ENCODE peak calls at places on chromosomes 13 and 19, in four cellular contexts. A is GM23248, C is dorsolateral prefrontal cortex, Q is left ventricle myocardium inferior. U is an unnamed sample.

GRCh38 chr19:6076291-6076665 is 34.0 kb downstream of the RFX2 start:
- DNase-seq in C (no peak), Q (no peak), A (no peak), U (no peak)

GRCh38 chr19:38021356-38021755 is 114.3 kb downstream of the SIPA1L3 start:
- DNase-seq in C (peak), A (peak), Q (no peak), U (no peak)

GRCh38 chr13:112994084-112994780 is 25.2 kb downstream of the MCF2L start:
- DNase-seq in Q (no peak), A (no peak), C (no peak), U (no peak)

GRCh38 chr19:45130888-45131615 is 29.7 kb downstream of the NKPD1 start:
- DNase-seq in C (peak), A (peak), Q (no peak), U (no peak)

GRCh38 chr19:35928507-35928906 is 7.7 kb upstream of the LRFN3 start:
- DNase-seq in C (no peak), Q (no peak), A (no peak), U (no peak)

GRCh38 chr13:105139380-105140285 is 1395.8 kb downstream of the EFNB2 start:
- DNase-seq in C (peak), Q (peak), A (no peak), U (peak)

GRCh38 chr19:29587518-29587986 is 18.5 kb upstream of the POP4 start:
- DNase-seq in Q (no peak), C (no peak), A (peak), U (no peak)

GRCh38 chr19:30692517-30692870 is 320.3 kb downstream of the ZNF536 start:
- DNase-seq in A (peak), Q (no peak), C (peak), U (no peak)

GRCh38 chr13:112346899-112347229 is 29.3 kb upstream of the SPACA7 start:
- DNase-seq in C (no peak), Q (no peak), A (no peak), U (no peak)

GRCh38 chr19:14072535-14073231 is at the start of gene MISP3:
- DNase-seq in A (peak), C (no peak), Q (peak), U (no peak)

GRCh38 chr19:47339196-47339880 is 7.4 kb downstream of the C5AR2 start:
- DNase-seq in Q (no peak), A (no peak), C (no peak), U (no peak)
- H3K4me3 ChIP-seq in Q (no peak), A (no peak), C (no peak), U (no peak)

DNA sequence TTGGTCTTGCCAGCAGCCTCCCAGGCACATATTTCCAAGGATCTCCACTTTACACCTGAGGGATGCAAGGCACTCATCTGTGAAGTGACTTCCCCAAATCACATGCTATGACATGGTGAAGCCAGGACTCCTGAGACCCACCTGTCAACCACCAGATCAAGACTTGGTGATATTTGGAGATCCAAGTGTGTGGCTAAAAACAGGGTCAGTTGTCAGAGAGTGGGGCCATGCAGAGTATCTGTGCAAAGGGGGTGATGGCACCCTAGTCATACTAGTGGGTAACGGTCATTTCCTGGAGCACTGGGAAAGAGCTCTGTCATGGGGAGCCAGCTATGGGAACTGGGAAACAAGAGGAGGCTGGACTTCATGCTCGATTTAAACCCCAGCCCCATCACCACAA is 218.4 kb upstream of the IRS2 start:
- DNase-seq in Q (no peak), C (no peak), A (no peak), U (no peak)
- H3K27ac ChIP-seq in Q (no peak), C (no peak), A (no peak), U (no peak)

GRCh38 chr13:26557393-26558073 is at the start of gene WASF3:
- DNase-seq in C (peak), Q (peak), A (peak), U (peak)

GRCh38 chr13:26557051-26557392 is 461 bp upstream of the WASF3 start:
- DNase-seq in Q (no peak), A (no peak), C (no peak), U (no peak)

GRCh38 chr13:26558074-26558805 is 757 bp downstream of the WASF3 start:
- DNase-seq in C (peak), A (peak), Q (peak), U (peak)

GRCh38 chr13:26560456-26560855 is 3.0 kb downstream of the WASF3 start:
- DNase-seq in C (no peak), A (no peak), Q (no peak), U (no peak)

GRCh38 chr13:26558912-26559485 is 1.5 kb downstream of the WASF3 start:
- DNase-seq in Q (no peak), A (peak), C (no peak), U (no peak)
- H3K4me3 ChIP-seq in Q (peak), A (peak), C (peak), U (no peak)

GRCh38 chr19:8460516-8461298 is 15.9 kb downstream of the HNRNPM start:
- DNase-seq in Q (no peak), A (peak), C (no peak), U (no peak)

GRCh38 chr19:8461376-8461775 is 16.6 kb downstream of the HNRNPM start:
- DNase-seq in C (no peak), Q (no peak), A (no peak), U (no peak)

GRCh38 chr19:8462601-8463000 is 17.8 kb downstream of the HNRNPM start:
- DNase-seq in A (no peak), Q (no peak), C (no peak), U (no peak)

GRCh38 chr19:8463343-8463742 is 18.6 kb downstream of the HNRNPM start:
- DNase-seq in A (no peak), C (no peak), Q (no peak), U (no peak)

GRCh38 chr19:8461891-8462290 is 17.1 kb downstream of the HNRNPM start:
- DNase-seq in A (no peak), C (no peak), Q (no peak), U (no peak)
- H3K27ac ChIP-seq in A (no peak), C (peak), Q (peak), U (no peak)

DNA sequence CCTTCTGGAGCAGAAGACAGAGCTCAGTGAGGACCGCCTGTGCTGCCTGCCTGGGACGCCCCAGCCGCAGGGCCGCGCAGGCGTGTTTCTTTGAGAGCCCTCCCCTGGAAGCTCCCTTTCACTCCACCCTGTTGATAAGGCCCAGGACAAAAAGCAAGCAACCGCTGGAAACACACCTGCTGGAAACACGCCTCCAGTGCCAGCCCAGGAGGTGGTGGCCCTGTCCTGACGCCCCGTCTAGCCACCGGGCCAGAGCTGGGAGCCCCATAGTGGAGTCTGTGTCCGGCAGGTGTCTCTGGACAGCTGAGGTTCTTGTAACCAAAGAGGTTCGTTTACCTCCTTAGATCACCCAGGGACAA is 173.8 kb downstream of the KATNAL1 start:
- DNase-seq in A (no peak), Q (no peak), C (no peak), U (no peak)
- H3K4me3 ChIP-seq in A (no peak), Q (no peak), C (no peak), U (no peak)

DNA sequence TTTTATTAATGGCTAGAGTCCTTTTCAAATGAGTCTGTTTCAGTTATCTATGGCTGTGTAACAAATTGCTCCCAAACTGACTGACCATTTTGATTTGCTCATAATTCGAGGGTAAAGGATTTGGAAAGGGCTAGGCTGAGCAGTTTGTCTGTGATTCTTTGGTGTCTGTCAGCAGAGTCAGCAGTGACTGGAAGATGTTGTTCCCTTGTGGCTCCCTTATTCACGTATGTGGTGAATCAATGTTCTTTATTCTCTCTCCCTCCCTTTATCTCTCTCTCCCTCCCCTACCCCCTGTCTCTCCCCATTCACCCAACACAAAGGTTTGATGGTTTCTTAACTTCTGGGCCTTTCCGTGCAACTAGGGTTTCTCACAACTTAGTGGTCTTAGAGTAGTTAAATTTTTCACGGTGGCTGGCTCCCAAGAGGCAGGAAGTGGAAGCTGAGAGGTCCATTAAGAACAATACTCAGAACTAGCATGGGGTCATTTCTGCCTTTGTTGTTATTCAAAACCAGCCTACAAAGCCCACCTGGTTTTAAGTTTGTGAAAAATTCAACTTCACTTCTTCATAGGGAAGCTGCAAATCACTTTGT is 772.5 kb upstream of the SLITRK1 start:
- DNase-seq in A (no peak), C (no peak), Q (no peak), U (no peak)
- H3K27ac ChIP-seq in A (no peak), C (no peak), Q (peak), U (no peak)

DNA sequence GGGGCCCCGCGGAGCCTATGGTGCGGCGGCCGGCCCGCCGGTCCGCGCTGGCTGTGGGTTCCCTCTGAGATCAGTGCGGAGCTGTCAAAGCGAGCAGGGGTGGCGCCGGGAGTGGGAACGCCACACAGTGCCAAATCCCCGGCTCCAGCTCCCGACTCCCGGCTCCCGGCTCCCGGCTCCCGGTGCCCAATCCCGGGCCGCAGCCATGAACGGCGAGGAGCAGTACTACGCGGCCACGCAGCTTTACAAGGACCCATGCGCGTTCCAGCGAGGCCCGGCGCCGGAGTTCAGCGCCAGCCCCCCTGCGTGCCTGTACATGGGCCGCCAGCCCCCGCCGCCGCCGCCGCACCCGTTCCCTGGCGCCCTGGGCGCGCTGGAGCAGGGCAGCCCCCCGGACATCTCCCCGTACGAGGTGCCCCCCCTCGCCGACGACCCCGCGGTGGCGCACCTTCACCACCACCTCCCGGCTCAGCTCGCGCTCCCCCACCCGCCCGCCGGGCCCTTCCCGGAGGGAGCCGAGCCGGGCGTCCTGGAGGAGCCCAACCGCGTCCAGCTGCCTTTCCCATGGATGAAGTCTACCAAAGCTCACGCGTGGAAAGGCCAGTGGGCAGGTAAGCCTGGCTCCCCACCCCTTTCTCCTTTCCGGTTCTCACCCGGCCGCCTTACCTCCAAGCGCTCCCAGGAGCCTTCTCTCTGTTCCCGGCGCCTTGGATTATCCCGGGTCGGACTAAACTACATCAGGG is at the start of gene PDX1:
- DNase-seq in Q (peak), A (peak), C (no peak), U (no peak)
- H3K4me3 ChIP-seq in Q (peak), A (peak), C (peak), U (peak)

U was measured in aorta.